ENCODE peak calls at places on chromosome 22, in seven cellular contexts. F, O, D, T, I, E and R are unnamed samples.

GRCh38 chr22:49979587-49980264 is 19.2 kb downstream of the PIM3 start:
- DNase-seq in F (peak; percentile 83), O (peak; percentile 62), D (peak; percentile 64), T (peak; percentile 29), I (peak; percentile 59), E (peak; percentile 70), R (peak; percentile 63)

GRCh38 chr22:47165338-47165931 is 403.0 kb downstream of the TBC1D22A start:
- DNase-seq in F (no peak), O (no peak), D (no peak), T (no peak), I (no peak), E (no peak), R (no peak)

GRCh38 chr22:17912942-17913704 is 111.2 kb downstream of the MICAL3 start:
- DNase-seq in F (peak; percentile 15), O (no peak), D (no peak), T (no peak), I (peak; percentile 28), E (no peak), R (no peak)

GRCh38 chr22:26348810-26349526 is 80.1 kb upstream of the ASPHD2 start:
- DNase-seq in F (no peak), O (no peak), D (no peak), T (no peak), I (no peak), E (no peak), R (no peak)

GRCh38 chr22:17911312-17911705 is 113.1 kb downstream of the MICAL3 start:
- DNase-seq in F (no peak), O (no peak), D (no peak), T (no peak), I (no peak), E (no peak), R (no peak)

GRCh38 chr22:48863965-48864538 is 963.6 kb downstream of the BRD1 start:
- DNase-seq in F (no peak), O (no peak), D (no peak), T (no peak), I (no peak), E (no peak), R (no peak)

GRCh38 chr22:50476819-50477344 is 2.0 kb upstream of the SBF1 start:
- DNase-seq in F (no peak), O (no peak), D (no peak), T (no peak), I (no peak), E (no peak), R (no peak)

GRCh38 chr22:37818397-37819099 is 4.6 kb upstream of the GALR3 start:
- DNase-seq in F (peak; percentile 77), O (peak; percentile 25), D (no peak), T (peak; percentile 79), I (peak; percentile 84), E (peak; percentile 37), R (no peak)

GRCh38 chr22:18031670-18032454 is 7.5 kb upstream of the MICAL3 start:
- DNase-seq in F (no peak), O (no peak), D (no peak), T (peak; percentile 59), I (peak; percentile 98), E (no peak), R (peak; percentile 95)

GRCh38 chr22:31082606-31083376 is 1.7 kb downstream of the SMTN start:
- DNase-seq in F (peak; percentile 79), O (peak; percentile 55), D (peak; percentile 58), T (peak; percentile 80), I (peak; percentile 87), E (no peak), R (peak; percentile 56)

GRCh38 chr22:29475550-29475949 is 4.5 kb upstream of the NEFH start:
- DNase-seq in F (no peak), O (peak; percentile 78), D (no peak), T (no peak), I (no peak), E (no peak), R (no peak)

GRCh38 chr22:26436903-26437515 is 7.9 kb downstream of the ASPHD2 start:
- DNase-seq in F (no peak), O (no peak), D (no peak), T (peak; percentile 62), I (no peak), E (no peak), R (peak; percentile 32)

GRCh38 chr22:23753371-23753770 is 854 bp downstream of the VPREB3 start:
- DNase-seq in F (no peak), O (peak; percentile 70), D (no peak), T (no peak), I (no peak), E (no peak), R (no peak)
- TF ChIP-seq EZH2phosphoT487 in F (no peak), O (no peak), D (no peak), T (no peak), I (no peak), E (no peak), R (no peak)

DNA sequence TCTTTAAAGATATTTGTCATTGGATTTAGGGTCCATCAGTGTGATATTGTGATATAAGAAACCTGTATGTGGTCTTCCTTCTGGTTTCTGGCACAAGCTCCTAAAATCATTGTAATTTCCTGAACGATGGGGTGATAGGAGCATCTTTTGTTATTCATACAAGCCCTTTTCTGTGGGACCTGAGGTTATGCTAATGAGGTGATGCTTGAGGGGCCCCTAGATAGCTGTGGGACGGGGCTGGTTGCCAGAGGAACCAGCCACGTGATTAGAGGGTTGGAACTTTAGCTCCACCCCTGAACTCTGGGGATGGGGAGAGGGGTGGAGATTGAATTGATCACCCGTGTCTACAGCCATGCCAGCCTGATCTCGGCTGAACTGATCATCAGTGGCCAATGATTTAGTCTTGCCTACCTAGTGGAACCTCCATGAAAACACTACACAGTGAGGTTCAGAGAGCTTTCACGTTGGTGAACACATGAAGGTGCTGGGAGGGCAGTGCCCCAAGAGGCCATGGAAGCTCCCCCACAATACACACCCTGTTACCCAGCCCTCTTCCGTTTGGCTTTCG is 62.8 kb downstream of the BCR start:
- DNase-seq in F (peak; percentile 96), O (no peak), D (no peak), T (peak; percentile 54), I (no peak), E (no peak), R (no peak)
- H3K4me3 ChIP-seq in F (peak overlapping the region; percentile 49), O (no peak overlapping the region), D (no peak overlapping the region), T (no peak overlapping the region), I (no peak overlapping the region), E (no peak overlapping the region), R (no peak overlapping the region)

GRCh38 chr22:35518781-35519180 is 21.9 kb upstream of the RASD2 start:
- DNase-seq in F (no peak), O (no peak), D (no peak), T (no peak), I (no peak), E (no peak), R (no peak)

GRCh38 chr22:35523167-35523928 is 17.3 kb upstream of the RASD2 start:
- DNase-seq in F (no peak), O (no peak), D (no peak), T (no peak), I (no peak), E (peak; percentile 44), R (no peak)

GRCh38 chr22:35522571-35523149 is 18.0 kb upstream of the RASD2 start:
- DNase-seq in F (no peak), O (no peak), D (no peak), T (no peak), I (no peak), E (no peak), R (no peak)

GRCh38 chr22:35519306-35520000 is 21.2 kb upstream of the RASD2 start:
- DNase-seq in F (no peak), O (no peak), D (no peak), T (no peak), I (no peak), E (no peak), R (no peak)

GRCh38 chr22:35521358-35522264 is 19.0 kb upstream of the RASD2 start:
- DNase-seq in F (no peak), O (no peak), D (no peak), T (no peak), I (no peak), E (no peak), R (peak; percentile 9)
- TF ChIP-seq EZH2phosphoT487 in F (no peak), O (no peak), D (no peak), T (no peak), I (no peak), E (no peak), R (no peak)

GRCh38 chr22:42719656-42720262 is 911 bp downstream of the A4GALT start:
- DNase-seq in F (peak; percentile 68), O (peak; percentile 72), D (no peak), T (no peak), I (no peak), E (no peak), R (no peak)

GRCh38 chr22:42719133-42719532 is 1.5 kb downstream of the A4GALT start:
- DNase-seq in F (peak; percentile 27), O (peak; percentile 57), D (no peak), T (no peak), I (peak; percentile 52), E (no peak), R (no peak)

GRCh38 chr22:42720263-42721044 is at the start of gene A4GALT:
- DNase-seq in F (peak; percentile 54), O (peak; percentile 61), D (peak; percentile 63), T (peak; percentile 31), I (peak; percentile 55), E (no peak), R (no peak)

GRCh38 chr22:42724062-42724461 is 3.4 kb upstream of the A4GALT start:
- DNase-seq in F (no peak), O (no peak), D (no peak), T (no peak), I (no peak), E (no peak), R (no peak)

GRCh38 chr22:42721045-42721434 is 370 bp upstream of the A4GALT start:
- DNase-seq in F (peak; percentile 68), O (no peak), D (no peak), T (no peak), I (peak; percentile 47), E (no peak), R (no peak)
- H3K4me3 ChIP-seq in F (peak overlapping the region; percentile 78), O (peak overlapping the region; percentile 83), D (peak overlapping the region; percentile 54), T (peak overlapping the region; percentile 23), I (peak overlapping the region; percentile 77), E (peak overlapping the region; percentile 37), R (peak overlapping the region; percentile 66)